ENCODE peak calls at places on chromosomes 2 and 18, in eight cellular contexts. One of them, this sample, is unnamed.

GRCh38 chr18:63970803-63971191 is 916 bp downstream of the SERPINB8 start:
- DNase-seq in foreskin fibroblast: peak
- DNase-seq in endodermal cell: peak
- DNase-seq in progenitor cell of endocrine pancreas: peak
- DNase-seq in endothelial cell of umbilical vein: no peak
- DNase-seq in kidney: peak
- DNase-seq in mesothelial cell of epicardium: peak
- DNase-seq in OCI-LY7: no peak
- DNase-seq in this sample: no peak

GRCh38 chr2:99410276-99410675 is 73.1 kb downstream of the EIF5B start:
- DNase-seq in foreskin fibroblast: no peak
- DNase-seq in kidney: no peak
- DNase-seq in mesothelial cell of epicardium: no peak
- DNase-seq in progenitor cell of endocrine pancreas: no peak
- DNase-seq in OCI-LY7: no peak
- DNase-seq in endothelial cell of umbilical vein: no peak
- DNase-seq in endodermal cell: no peak
- DNase-seq in this sample: no peak

GRCh38 chr2:197997083-197997541 is 192.7 kb downstream of the PLCL1 start:
- DNase-seq in endothelial cell of umbilical vein: no peak
- DNase-seq in kidney: no peak
- DNase-seq in OCI-LY7: no peak
- DNase-seq in endodermal cell: no peak
- DNase-seq in foreskin fibroblast: no peak
- DNase-seq in progenitor cell of endocrine pancreas: no peak
- DNase-seq in mesothelial cell of epicardium: no peak
- DNase-seq in this sample: no peak

GRCh38 chr2:155033652-155034051 is 335.2 kb downstream of the KCNJ3 start:
- DNase-seq in endothelial cell of umbilical vein: no peak
- DNase-seq in endodermal cell: no peak
- DNase-seq in foreskin fibroblast: no peak
- DNase-seq in mesothelial cell of epicardium: no peak
- DNase-seq in progenitor cell of endocrine pancreas: no peak
- DNase-seq in OCI-LY7: no peak
- DNase-seq in kidney: no peak
- DNase-seq in this sample: no peak

GRCh38 chr18:74622079-74622478 is 24.4 kb downstream of the ZNF407 start:
- DNase-seq in endodermal cell: no peak
- DNase-seq in mesothelial cell of epicardium: no peak
- DNase-seq in endothelial cell of umbilical vein: no peak
- DNase-seq in kidney: no peak
- DNase-seq in OCI-LY7: no peak
- DNase-seq in progenitor cell of endocrine pancreas: no peak
- DNase-seq in foreskin fibroblast: no peak
- DNase-seq in this sample: no peak

GRCh38 chr2:136168605-136169210 is 50.8 kb upstream of the CXCR4 start:
- DNase-seq in kidney: no peak
- DNase-seq in OCI-LY7: no peak
- DNase-seq in mesothelial cell of epicardium: no peak
- DNase-seq in endothelial cell of umbilical vein: no peak
- DNase-seq in endodermal cell: no peak
- DNase-seq in progenitor cell of endocrine pancreas: no peak
- DNase-seq in foreskin fibroblast: no peak
- DNase-seq in this sample: no peak

GRCh38 chr2:127146820-127147502 is 40.0 kb upstream of the BIN1 start:
- DNase-seq in mesothelial cell of epicardium: no peak
- DNase-seq in endodermal cell: no peak
- DNase-seq in foreskin fibroblast: no peak
- DNase-seq in progenitor cell of endocrine pancreas: no peak
- DNase-seq in kidney: no peak
- DNase-seq in endothelial cell of umbilical vein: no peak
- DNase-seq in OCI-LY7: no peak
- DNase-seq in this sample: no peak

GRCh38 chr2:3598912-3599854 is 4.3 kb downstream of the COLEC11 start:
- DNase-seq in OCI-LY7: no peak
- DNase-seq in endothelial cell of umbilical vein: no peak
- DNase-seq in progenitor cell of endocrine pancreas: no peak
- DNase-seq in endodermal cell: no peak
- DNase-seq in mesothelial cell of epicardium: no peak
- DNase-seq in kidney: no peak
- DNase-seq in foreskin fibroblast: no peak
- DNase-seq in this sample: no peak

GRCh38 chr2:101655941-101656422 is 41.5 kb upstream of the MAP4K4 start:
- DNase-seq in foreskin fibroblast: peak
- DNase-seq in OCI-LY7: no peak
- DNase-seq in endothelial cell of umbilical vein: no peak
- DNase-seq in endodermal cell: peak
- DNase-seq in kidney: no peak
- DNase-seq in mesothelial cell of epicardium: no peak
- DNase-seq in progenitor cell of endocrine pancreas: no peak
- DNase-seq in this sample: no peak

GRCh38 chr18:13548944-13549878 is 177.1 kb downstream of the FAM210A start:
- DNase-seq in endodermal cell: no peak
- DNase-seq in mesothelial cell of epicardium: no peak
- DNase-seq in OCI-LY7: peak
- DNase-seq in foreskin fibroblast: no peak
- DNase-seq in kidney: no peak
- DNase-seq in progenitor cell of endocrine pancreas: no peak
- DNase-seq in endothelial cell of umbilical vein: no peak
- DNase-seq in this sample: no peak

GRCh38 chr2:603869-604268 is 73.3 kb downstream of the TMEM18 start:
- DNase-seq in progenitor cell of endocrine pancreas: no peak
- DNase-seq in endothelial cell of umbilical vein: no peak
- DNase-seq in OCI-LY7: no peak
- DNase-seq in endodermal cell: peak
- DNase-seq in foreskin fibroblast: no peak
- DNase-seq in kidney: no peak
- DNase-seq in mesothelial cell of epicardium: no peak
- DNase-seq in this sample: no peak

GRCh38 chr18:3332376-3332775 is 70.4 kb downstream of the MYL12B start:
- DNase-seq in mesothelial cell of epicardium: no peak
- DNase-seq in OCI-LY7: no peak
- DNase-seq in progenitor cell of endocrine pancreas: no peak
- DNase-seq in foreskin fibroblast: no peak
- DNase-seq in kidney: no peak
- DNase-seq in endodermal cell: no peak
- DNase-seq in endothelial cell of umbilical vein: no peak
- DNase-seq in this sample: no peak

GRCh38 chr2:34627003-34627402 is 1027.9 kb upstream of the FAM98A start:
- DNase-seq in foreskin fibroblast: no peak
- DNase-seq in kidney: no peak
- DNase-seq in mesothelial cell of epicardium: no peak
- DNase-seq in endodermal cell: no peak
- DNase-seq in endothelial cell of umbilical vein: no peak
- DNase-seq in OCI-LY7: no peak
- DNase-seq in progenitor cell of endocrine pancreas: no peak
- DNase-seq in this sample: no peak

GRCh38 chr2:68751397-68752339 is 17.1 kb downstream of the ARHGAP25 start:
- DNase-seq in endodermal cell: peak
- DNase-seq in OCI-LY7: peak
- DNase-seq in mesothelial cell of epicardium: peak
- DNase-seq in endothelial cell of umbilical vein: peak
- DNase-seq in kidney: peak
- DNase-seq in progenitor cell of endocrine pancreas: peak
- DNase-seq in foreskin fibroblast: peak
- DNase-seq in this sample: peak

GRCh38 chr2:36393738-36394256 is 38.2 kb downstream of the CRIM1 start:
- DNase-seq in kidney: no peak
- DNase-seq in OCI-LY7: no peak
- DNase-seq in mesothelial cell of epicardium: no peak
- DNase-seq in endodermal cell: no peak
- DNase-seq in progenitor cell of endocrine pancreas: no peak
- DNase-seq in foreskin fibroblast: no peak
- DNase-seq in endothelial cell of umbilical vein: peak
- DNase-seq in this sample: no peak

GRCh38 chr2:10538224-10538894 is 90.2 kb upstream of the ODC1 start:
- DNase-seq in progenitor cell of endocrine pancreas: no peak
- DNase-seq in endodermal cell: no peak
- DNase-seq in endothelial cell of umbilical vein: no peak
- DNase-seq in foreskin fibroblast: peak
- DNase-seq in OCI-LY7: no peak
- DNase-seq in kidney: peak
- DNase-seq in mesothelial cell of epicardium: no peak
- DNase-seq in this sample: no peak

GRCh38 chr2:8539743-8540551 is 141.9 kb upstream of the ID2 start:
- DNase-seq in OCI-LY7: no peak
- DNase-seq in foreskin fibroblast: no peak
- DNase-seq in kidney: peak
- DNase-seq in mesothelial cell of epicardium: no peak
- DNase-seq in progenitor cell of endocrine pancreas: no peak
- DNase-seq in endodermal cell: peak
- DNase-seq in endothelial cell of umbilical vein: no peak
- DNase-seq in this sample: no peak

GRCh38 chr2:83067947-83068346 is 1391.1 kb downstream of the SUCLG1 start:
- DNase-seq in OCI-LY7: no peak
- DNase-seq in kidney: no peak
- DNase-seq in endodermal cell: no peak
- DNase-seq in mesothelial cell of epicardium: no peak
- DNase-seq in endothelial cell of umbilical vein: no peak
- DNase-seq in foreskin fibroblast: no peak
- DNase-seq in progenitor cell of endocrine pancreas: no peak
- DNase-seq in this sample: no peak

GRCh38 chr18:22265838-22266237 is 96.4 kb downstream of the GATA6 start:
- DNase-seq in endodermal cell: no peak
- DNase-seq in mesothelial cell of epicardium: no peak
- DNase-seq in foreskin fibroblast: no peak
- DNase-seq in kidney: no peak
- DNase-seq in progenitor cell of endocrine pancreas: no peak
- DNase-seq in endothelial cell of umbilical vein: no peak
- DNase-seq in OCI-LY7: no peak
- DNase-seq in this sample: no peak
- TF ChIP-seq CTCF in endodermal cell: no peak
- TF ChIP-seq CTCF in mesothelial cell of epicardium: no peak
- TF ChIP-seq CTCF in foreskin fibroblast: no peak
- TF ChIP-seq CTCF in kidney: no peak
- TF ChIP-seq CTCF in progenitor cell of endocrine pancreas: no peak
- TF ChIP-seq CTCF in endothelial cell of umbilical vein: no peak
- TF ChIP-seq CTCF in OCI-LY7: no peak
- TF ChIP-seq CTCF in this sample: no peak

GRCh38 chr2:29225814-29226213 is 110.6 kb downstream of the CLIP4 start:
- DNase-seq in mesothelial cell of epicardium: no peak
- DNase-seq in endodermal cell: no peak
- DNase-seq in progenitor cell of endocrine pancreas: no peak
- DNase-seq in OCI-LY7: no peak
- DNase-seq in foreskin fibroblast: no peak
- DNase-seq in kidney: no peak
- DNase-seq in endothelial cell of umbilical vein: no peak
- DNase-seq in this sample: no peak
- TF ChIP-seq CTCF in mesothelial cell of epicardium: no peak
- TF ChIP-seq CTCF in endodermal cell: peak
- TF ChIP-seq CTCF in progenitor cell of endocrine pancreas: peak
- TF ChIP-seq CTCF in OCI-LY7: no peak
- TF ChIP-seq CTCF in foreskin fibroblast: no peak
- TF ChIP-seq CTCF in kidney: no peak
- TF ChIP-seq CTCF in endothelial cell of umbilical vein: no peak
- TF ChIP-seq CTCF in this sample: no peak

GRCh38 chr2:120685403-120686297 is 50.0 kb upstream of the GLI2 start:
- DNase-seq in OCI-LY7: no peak
- DNase-seq in kidney: peak
- DNase-seq in endothelial cell of umbilical vein: no peak
- DNase-seq in mesothelial cell of epicardium: no peak
- DNase-seq in foreskin fibroblast: no peak
- DNase-seq in progenitor cell of endocrine pancreas: no peak
- DNase-seq in endodermal cell: no peak
- DNase-seq in this sample: no peak

GRCh38 chr2:120684691-120685402 is 50.8 kb upstream of the GLI2 start:
- DNase-seq in OCI-LY7: no peak
- DNase-seq in mesothelial cell of epicardium: no peak
- DNase-seq in kidney: peak
- DNase-seq in progenitor cell of endocrine pancreas: no peak
- DNase-seq in endothelial cell of umbilical vein: no peak
- DNase-seq in foreskin fibroblast: peak
- DNase-seq in endodermal cell: peak
- DNase-seq in this sample: no peak

GRCh38 chr2:120684225-120684624 is 51.4 kb upstream of the GLI2 start:
- DNase-seq in progenitor cell of endocrine pancreas: no peak
- DNase-seq in kidney: no peak
- DNase-seq in endothelial cell of umbilical vein: no peak
- DNase-seq in endodermal cell: peak
- DNase-seq in mesothelial cell of epicardium: no peak
- DNase-seq in foreskin fibroblast: no peak
- DNase-seq in OCI-LY7: no peak
- DNase-seq in this sample: no peak

GRCh38 chr2:120687210-120687609 is 48.5 kb upstream of the GLI2 start:
- DNase-seq in kidney: no peak
- DNase-seq in progenitor cell of endocrine pancreas: no peak
- DNase-seq in endothelial cell of umbilical vein: no peak
- DNase-seq in endodermal cell: no peak
- DNase-seq in mesothelial cell of epicardium: no peak
- DNase-seq in OCI-LY7: no peak
- DNase-seq in foreskin fibroblast: no peak
- DNase-seq in this sample: no peak

DNA sequence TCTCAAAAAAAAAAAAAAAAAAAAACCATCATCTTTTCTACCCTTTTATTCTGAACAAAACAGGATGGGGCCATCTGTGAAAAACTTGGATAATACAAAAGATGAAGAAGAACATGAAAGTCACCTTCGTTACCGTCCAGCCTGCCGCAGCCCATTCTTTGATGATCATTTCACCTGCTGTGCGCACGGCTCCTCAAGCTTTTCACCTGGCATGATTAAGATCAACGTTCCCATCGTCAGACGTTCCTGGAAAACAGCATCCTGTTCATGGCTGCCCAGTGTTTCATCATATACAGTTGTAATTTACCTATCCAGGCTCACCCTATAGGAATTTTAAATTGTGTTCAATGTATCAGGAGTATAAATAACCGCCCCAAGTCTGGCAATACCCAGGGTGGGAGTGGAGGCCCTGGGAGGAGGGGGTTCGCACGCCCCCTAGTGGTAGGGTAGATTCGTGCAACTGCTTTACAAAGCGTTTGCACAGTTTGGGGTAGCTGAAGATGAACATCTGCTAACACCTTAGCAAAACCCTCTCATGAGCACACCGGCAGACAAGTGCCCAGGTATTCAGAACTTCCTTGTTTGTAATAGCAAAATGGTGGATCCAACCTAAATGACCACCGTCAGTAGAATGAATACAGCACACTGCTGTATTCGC is 49.0 kb upstream of the GLI2 start:
- DNase-seq in OCI-LY7: peak
- DNase-seq in progenitor cell of endocrine pancreas: no peak
- DNase-seq in mesothelial cell of epicardium: no peak
- DNase-seq in kidney: peak
- DNase-seq in endodermal cell: peak
- DNase-seq in endothelial cell of umbilical vein: no peak
- DNase-seq in foreskin fibroblast: no peak
- DNase-seq in this sample: no peak
- TF ChIP-seq CTCF in OCI-LY7: peak
- TF ChIP-seq CTCF in progenitor cell of endocrine pancreas: peak
- TF ChIP-seq CTCF in mesothelial cell of epicardium: peak
- TF ChIP-seq CTCF in kidney: no peak
- TF ChIP-seq CTCF in endodermal cell: peak
- TF ChIP-seq CTCF in endothelial cell of umbilical vein: peak
- TF ChIP-seq CTCF in foreskin fibroblast: peak
- TF ChIP-seq CTCF in this sample: no peak

DNA sequence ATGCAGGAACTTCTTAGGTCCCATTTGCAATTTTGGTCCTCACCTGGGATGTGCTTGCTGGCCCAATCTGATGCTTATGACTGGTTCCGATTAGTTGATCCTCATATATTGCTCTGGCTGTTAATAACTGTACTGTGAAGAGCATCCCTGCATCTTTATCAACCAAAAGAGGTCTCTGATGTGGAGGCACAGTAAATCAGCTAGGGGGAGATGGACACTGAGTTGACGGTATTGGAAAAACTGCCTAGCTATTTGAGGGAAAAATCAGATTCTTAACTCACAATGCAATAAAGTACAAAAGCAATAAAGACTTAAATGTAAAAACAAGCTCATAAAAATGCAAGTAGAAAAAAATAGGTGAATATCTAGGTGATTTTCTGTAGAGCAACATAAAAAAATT is 188.0 kb upstream of the TCF4 start:
- DNase-seq in endodermal cell: no peak
- DNase-seq in OCI-LY7: no peak
- DNase-seq in progenitor cell of endocrine pancreas: no peak
- DNase-seq in foreskin fibroblast: no peak
- DNase-seq in kidney: no peak
- DNase-seq in endothelial cell of umbilical vein: no peak
- DNase-seq in mesothelial cell of epicardium: no peak
- DNase-seq in this sample: no peak
- TF ChIP-seq CTCF in endodermal cell: peak
- TF ChIP-seq CTCF in OCI-LY7: no peak
- TF ChIP-seq CTCF in progenitor cell of endocrine pancreas: no peak
- TF ChIP-seq CTCF in foreskin fibroblast: no peak
- TF ChIP-seq CTCF in kidney: no peak
- TF ChIP-seq CTCF in endothelial cell of umbilical vein: no peak
- TF ChIP-seq CTCF in mesothelial cell of epicardium: no peak
- TF ChIP-seq CTCF in this sample: no peak

This sample was measured in omental fat pad.